ENCODE peak calls at places on chromosomes 4 and X, in nine cellular contexts. I is right lobe of liver, Z is keratinocyte, Q is cardiac muscle cell, E is choroid plexus epithelial cell, K is hepatocyte, R is kidney, W is fibroblast of villous mesenchyme, C is AG10803. D is an unnamed sample.

GRCh38 chr4:45741897-45742296 is 382.0 kb downstream of the GABRG1 start:
- DNase-seq in I (no peak), Z (no peak), Q (no peak), E (no peak), K (peak), R (no peak), W (no peak), C (no peak), D (no peak)

GRCh38 chrX:79556750-79557149 is 189.6 kb upstream of the ITM2A start:
- DNase-seq in I (no peak), Z (no peak), Q (no peak), E (no peak), K (no peak), R (no peak), W (no peak), C (no peak), D (no peak)

GRCh38 chr4:38620025-38620424 is 44.0 kb upstream of the KLF3 start:
- DNase-seq in I (no peak), Z (no peak), Q (no peak), E (no peak), K (no peak), R (no peak), W (no peak), C (no peak), D (no peak)

GRCh38 chrX:21764043-21764442 is 6.1 kb upstream of the SMPX start:
- DNase-seq in I (no peak), Z (no peak), Q (no peak), E (no peak), K (no peak), R (no peak), W (no peak), C (no peak), D (no peak)

GRCh38 chr4:163808091-163808490 is 313.6 kb downstream of the TMA16 start:
- DNase-seq in I (no peak), Z (no peak), Q (no peak), E (peak), K (no peak), R (no peak), W (no peak), C (no peak), D (no peak)

GRCh38 chr4:40307627-40308497 is 27.3 kb upstream of the CHRNA9 start:
- DNase-seq in I (no peak), Z (no peak), Q (no peak), E (no peak), K (no peak), R (no peak), W (no peak), C (no peak), D (no peak)

GRCh38 chr4:151197258-151197657 is 79.7 kb upstream of the PRSS48 start:
- DNase-seq in I (no peak), Z (peak), Q (peak), E (no peak), K (no peak), R (no peak), W (peak), C (peak), D (no peak)

GRCh38 chr4:27154706-27155105 is 294.1 kb downstream of the STIM2 start:
- DNase-seq in I (no peak), Z (no peak), Q (peak), E (peak), K (peak), R (no peak), W (peak), C (peak), D (no peak)

GRCh38 chr4:185534850-185535761 is at the start of gene PDLIM3:
- DNase-seq in I (peak), Z (no peak), Q (peak), E (no peak), K (peak), R (peak), W (peak), C (no peak), D (peak)

GRCh38 chrX:70398899-70399298 is 24.2 kb upstream of the GDPD2 start:
- DNase-seq in I (no peak), Z (no peak), Q (peak), E (peak), K (no peak), R (no peak), W (peak), C (peak), D (no peak)

GRCh38 chr4:23789765-23790164 is 100.1 kb downstream of the PPARGC1A start:
- DNase-seq in I (no peak), Z (no peak), Q (peak), E (peak), K (peak), R (peak), W (peak), C (peak), D (no peak)

GRCh38 chr4:107719211-107719926 is 665 bp downstream of the PAPSS1 start:
- DNase-seq in I (no peak), Z (no peak), Q (peak), E (peak), K (no peak), R (no peak), W (peak), C (peak), D (no peak)

GRCh38 chr4:100317032-100317864 is 127.0 kb upstream of the DDIT4L start:
- DNase-seq in I (no peak), Z (no peak), Q (peak), E (peak), K (no peak), R (no peak), W (no peak), C (peak), D (no peak)

GRCh38 chrX:53266175-53266574 is 15.2 kb downstream of the IQSEC2 start:
- DNase-seq in I (no peak), Z (no peak), Q (no peak), E (no peak), K (no peak), R (no peak), W (no peak), C (no peak), D (no peak)

GRCh38 chr4:94135701-94136100 is 72.0 kb upstream of the SMARCAD1 start:
- DNase-seq in I (no peak), Z (no peak), Q (no peak), E (peak), K (no peak), R (no peak), W (no peak), C (no peak), D (no peak)

GRCh38 chr4:164783966-164784365 is 30.0 kb downstream of the SMIM31 start:
- DNase-seq in I (no peak), Z (no peak), Q (no peak), E (no peak), K (no peak), R (no peak), W (no peak), C (no peak), D (no peak)

GRCh38 chr4:67006791-67007190 is 538.5 kb downstream of the CENPC start:
- DNase-seq in I (no peak), Z (no peak), Q (no peak), E (no peak), K (no peak), R (no peak), W (no peak), C (no peak), D (no peak)

GRCh38 chrX:139126493-139126892 is 404.0 kb upstream of the F9 start:
- DNase-seq in I (no peak), Z (no peak), Q (no peak), E (no peak), K (peak), R (no peak), W (no peak), C (no peak), D (no peak)

GRCh38 chr4:10093801-10094552 is 22.6 kb downstream of the WDR1 start:
- DNase-seq in I (peak), Z (no peak), Q (peak), E (peak), K (peak), R (peak), W (peak), C (peak), D (no peak)

GRCh38 chr4:142497606-142498005 is 348.5 kb downstream of the INPP4B start:
- DNase-seq in I (no peak), Z (no peak), Q (peak), E (peak), K (no peak), R (no peak), W (no peak), C (no peak), D (no peak)

GRCh38 chr4:13793020-13793710 is 165.6 kb upstream of the BOD1L1 start:
- DNase-seq in I (no peak), Z (no peak), Q (peak), E (no peak), K (no peak), R (no peak), W (no peak), C (no peak), D (no peak)

GRCh38 chr4:22500831-22501714 is 14.8 kb downstream of the ADGRA3 start:
- DNase-seq in I (no peak), Z (no peak), Q (no peak), E (peak), K (peak), R (no peak), W (no peak), C (peak), D (no peak)

GRCh38 chr4:187127456-187127855 is 403.8 kb upstream of the FAT1 start:
- DNase-seq in I (no peak), Z (no peak), Q (no peak), E (no peak), K (no peak), R (no peak), W (no peak), C (no peak), D (no peak)

GRCh38 chr4:170476351-170476750 is 386.6 kb upstream of the AADAT start:
- DNase-seq in I (no peak), Z (no peak), Q (no peak), E (peak), K (no peak), R (no peak), W (peak), C (peak), D (no peak)

GRCh38 chr4:149790172-149790907 is 25.3 kb downstream of the IQCM start:
- DNase-seq in I (no peak), Z (no peak), Q (peak), E (peak), K (no peak), R (no peak), W (no peak), C (peak), D (no peak)

GRCh38 chrX:121308276-121308805 is 260.9 kb downstream of the GLUD2 start:
- DNase-seq in I (no peak), Z (no peak), Q (peak), E (peak), K (peak), R (no peak), W (peak), C (peak), D (no peak)

GRCh38 chr4:74042681-74043080 is 4.2 kb upstream of the CXCL3 start:
- DNase-seq in I (no peak), Z (no peak), Q (no peak), E (no peak), K (peak), R (no peak), W (no peak), C (no peak), D (no peak)

GRCh38 chr4:73612032-73612431 is 8.2 kb downstream of the RASSF6 start:
- DNase-seq in I (no peak), Z (peak), Q (no peak), E (peak), K (no peak), R (no peak), W (no peak), C (no peak), D (no peak)

GRCh38 chr4:118032691-118033090 is 1.6 kb upstream of the NDST3 start:
- DNase-seq in I (no peak), Z (no peak), Q (no peak), E (peak), K (peak), R (no peak), W (peak), C (no peak), D (no peak)

GRCh38 chr4:77821775-77822174 is 2.6 kb upstream of the CNOT6L start:
- DNase-seq in I (no peak), Z (no peak), Q (no peak), E (no peak), K (no peak), R (no peak), W (no peak), C (no peak), D (no peak)
- TF ChIP-seq CTCF in I (no peak), Z (no peak), Q (no peak), E (no peak), K (no peak), R (no peak), W (no peak), C (no peak), D (no peak)

GRCh38 chrX:133413218-133413925 is 1.9 kb downstream of the GPC4 start:
- DNase-seq in I (no peak), Z (no peak), Q (no peak), E (no peak), K (no peak), R (peak), W (no peak), C (no peak), D (no peak)
- H3K4me3 ChIP-seq in I (no peak), Z (peak), Q (peak), E (peak), K (peak), R (peak), W (no peak), C (peak), D (peak)

GRCh38 chr4:174815282-174815681 is 13.8 kb downstream of the GLRA3 start:
- DNase-seq in I (no peak), Z (no peak), Q (no peak), E (no peak), K (no peak), R (no peak), W (no peak), C (no peak), D (no peak)
- TF ChIP-seq CTCF in I (no peak), Z (no peak), Q (no peak), E (no peak), K (no peak), R (no peak), W (no peak), C (no peak), D (no peak)

DNA sequence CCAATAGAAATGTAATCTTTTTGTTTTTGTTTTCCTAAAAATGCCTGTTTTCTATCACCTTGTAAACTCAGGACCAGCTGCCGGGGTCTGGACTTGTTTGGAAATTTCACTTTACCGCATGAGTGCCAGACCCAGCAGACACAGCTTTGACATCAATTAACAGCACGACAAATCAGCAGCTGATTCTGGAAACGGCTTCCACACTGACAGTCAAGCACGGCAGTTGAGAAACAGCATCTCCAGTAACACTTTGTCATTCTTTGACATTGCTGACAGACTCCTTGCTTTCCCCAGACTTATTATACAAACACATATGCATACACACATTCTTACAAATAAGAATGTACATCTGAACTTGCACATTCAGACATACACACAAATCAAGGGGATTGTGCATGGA is 1017.5 kb upstream of the HS3ST1 start:
- DNase-seq in I (no peak), Z (no peak), Q (peak), E (no peak), K (no peak), R (no peak), W (no peak), C (no peak), D (no peak)
- H3K4me3 ChIP-seq in I (no peak), Z (no peak), Q (no peak), E (no peak), K (no peak), R (no peak), W (no peak), C (no peak), D (no peak)

DNA sequence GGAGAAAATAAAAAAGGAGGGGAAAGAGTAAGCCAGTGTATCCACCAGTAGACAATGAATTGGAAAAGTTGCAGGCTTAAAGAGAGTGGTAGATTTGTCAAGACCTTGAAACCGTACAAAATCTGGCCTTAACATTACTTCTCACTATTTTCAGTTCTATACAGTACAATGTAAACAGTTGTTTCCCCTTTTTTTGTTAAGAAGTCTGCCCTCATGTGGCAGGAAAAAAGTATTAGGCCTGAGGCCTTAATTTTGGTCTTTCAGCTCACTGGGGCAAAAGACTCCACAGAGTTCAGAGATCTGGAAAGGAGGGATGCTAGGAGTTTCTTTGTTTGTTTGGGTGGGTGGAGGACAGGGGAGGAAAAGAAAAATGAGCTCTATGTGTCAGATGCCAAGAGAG is 92.8 kb upstream of the CCDC160 start:
- DNase-seq in I (no peak), Z (no peak), Q (peak), E (peak), K (no peak), R (no peak), W (peak), C (no peak), D (no peak)
- TF ChIP-seq CTCF in I (no peak), Z (no peak), Q (peak), E (peak), K (peak), R (no peak), W (peak), C (peak), D (peak)

D was measured in upper lobe of right lung.